ENCODE peak calls at places on chromosome 14, in four cellular contexts. One of them, this sample, is unnamed.

GRCh38 chr14:33401326-33401725 is 462.6 kb downstream of the NPAS3 start:
- DNase-seq in astrocyte of the spinal cord: no peak
- DNase-seq in C1 segment of cervical spinal cord: no peak
- DNase-seq in iPS-NIHi11: peak
- DNase-seq in this sample: no peak

GRCh38 chr14:68462683-68463082 is 330.2 kb downstream of the ZFP36L1 start:
- DNase-seq in C1 segment of cervical spinal cord: no peak
- DNase-seq in iPS-NIHi11: no peak
- DNase-seq in astrocyte of the spinal cord: no peak
- DNase-seq in this sample: no peak

GRCh38 chr14:91417134-91417982 is at the start of gene CCDC88C:
- DNase-seq in astrocyte of the spinal cord: peak
- DNase-seq in C1 segment of cervical spinal cord: no peak
- DNase-seq in iPS-NIHi11: peak
- DNase-seq in this sample: no peak

GRCh38 chr14:64937176-64937820 is 5.2 kb downstream of the GPX2 start:
- DNase-seq in astrocyte of the spinal cord: no peak
- DNase-seq in iPS-NIHi11: no peak
- DNase-seq in C1 segment of cervical spinal cord: no peak
- DNase-seq in this sample: no peak

GRCh38 chr14:55336161-55336560 is 64.9 kb downstream of the FBXO34 start:
- DNase-seq in C1 segment of cervical spinal cord: no peak
- DNase-seq in iPS-NIHi11: no peak
- DNase-seq in astrocyte of the spinal cord: peak
- DNase-seq in this sample: no peak

GRCh38 chr14:50001146-50001998 is 108.5 kb downstream of the ARF6 start:
- DNase-seq in astrocyte of the spinal cord: peak
- DNase-seq in C1 segment of cervical spinal cord: no peak
- DNase-seq in iPS-NIHi11: peak
- DNase-seq in this sample: peak

GRCh38 chr14:71416392-71416791 is 509.1 kb downstream of the PCNX1 start:
- DNase-seq in iPS-NIHi11: no peak
- DNase-seq in astrocyte of the spinal cord: peak
- DNase-seq in C1 segment of cervical spinal cord: no peak
- DNase-seq in this sample: no peak

GRCh38 chr14:26917086-26917485 is 319.3 kb upstream of the NOVA1 start:
- DNase-seq in iPS-NIHi11: peak
- DNase-seq in C1 segment of cervical spinal cord: no peak
- DNase-seq in astrocyte of the spinal cord: peak
- DNase-seq in this sample: peak

GRCh38 chr14:85960781-85961180 is 430.8 kb downstream of the FLRT2 start:
- DNase-seq in iPS-NIHi11: no peak
- DNase-seq in C1 segment of cervical spinal cord: no peak
- DNase-seq in astrocyte of the spinal cord: no peak
- DNase-seq in this sample: no peak

GRCh38 chr14:101462726-101463565 is 98.3 kb upstream of the DIO3 start:
- DNase-seq in C1 segment of cervical spinal cord: no peak
- DNase-seq in astrocyte of the spinal cord: no peak
- DNase-seq in iPS-NIHi11: no peak
- DNase-seq in this sample: no peak

GRCh38 chr14:76698631-76699030 is 62.6 kb upstream of the VASH1 start:
- DNase-seq in C1 segment of cervical spinal cord: no peak
- DNase-seq in astrocyte of the spinal cord: no peak
- DNase-seq in iPS-NIHi11: no peak
- DNase-seq in this sample: no peak

GRCh38 chr14:104898870-104899510 is 25.7 kb upstream of the PLD4 start:
- DNase-seq in C1 segment of cervical spinal cord: no peak
- DNase-seq in astrocyte of the spinal cord: no peak
- DNase-seq in iPS-NIHi11: no peak
- DNase-seq in this sample: no peak

GRCh38 chr14:91754819-91755218 is 22.9 kb upstream of the CATSPERB start:
- DNase-seq in C1 segment of cervical spinal cord: no peak
- DNase-seq in iPS-NIHi11: no peak
- DNase-seq in astrocyte of the spinal cord: no peak
- DNase-seq in this sample: no peak

GRCh38 chr14:70888151-70888499 is 19.1 kb upstream of the PCNX1 start:
- DNase-seq in astrocyte of the spinal cord: no peak
- DNase-seq in C1 segment of cervical spinal cord: no peak
- DNase-seq in iPS-NIHi11: no peak
- DNase-seq in this sample: no peak